ENCODE peak calls at places on chromosomes 3 and 15, in four cellular contexts. G is transverse colon, P is HepG2, M is A549. D is an unnamed sample.

GRCh38 chr15:23564798-23565394 is 578 bp upstream of the MKRN3 start:
- DNase-seq in G (no peak), P (no peak), M (no peak), D (no peak)

GRCh38 chr15:65580287-65580686 is 30.6 kb downstream of the INTS14 start:
- DNase-seq in G (no peak), P (peak), M (peak), D (no peak)

GRCh38 chr3:100411091-100411982 is 10.0 kb downstream of the LNP1 start:
- DNase-seq in G (no peak), P (peak), M (no peak), D (no peak)

GRCh38 chr3:172844428-172844827 is 93.9 kb downstream of the ECT2 start:
- DNase-seq in G (no peak), P (peak), M (no peak), D (no peak)

GRCh38 chr3:43071313-43071893 is 34.5 kb downstream of the POMGNT2 start:
- DNase-seq in G (no peak), P (peak), M (no peak), D (no peak)

GRCh38 chr3:125644036-125645025 is 49.0 kb upstream of the OSBPL11 start:
- DNase-seq in G (peak), P (peak), M (no peak), D (peak)

GRCh38 chr3:131228522-131228921 is 153.1 kb upstream of the NUDT16 start:
- DNase-seq in G (no peak), P (no peak), M (no peak), D (no peak)

GRCh38 chr3:44880284-44880683 is 5.9 kb downstream of the TGM4 start:
- DNase-seq in G (no peak), P (no peak), M (no peak), D (no peak)

GRCh38 chr3:121477589-121477988 is 68.2 kb downstream of the POLQ start:
- DNase-seq in G (no peak), P (no peak), M (no peak), D (no peak)

GRCh38 chr3:98855811-98856400 is 45.6 kb downstream of the DCBLD2 start:
- DNase-seq in G (no peak), P (no peak), M (no peak), D (no peak)

GRCh38 chr3:52324676-52325075 is 8.6 kb downstream of the DNAH1 start:
- DNase-seq in G (no peak), P (no peak), M (no peak), D (no peak)

GRCh38 chr15:61715082-61715481 is 345.2 kb downstream of the VPS13C start:
- DNase-seq in G (no peak), P (no peak), M (no peak), D (no peak)

GRCh38 chr3:190323241-190323617 is 983 bp upstream of the CLDN1 start:
- DNase-seq in G (no peak), P (no peak), M (no peak), D (no peak)

GRCh38 chr3:46215810-46216414 is 7.8 kb upstream of the CCR1 start:
- DNase-seq in G (no peak), P (peak), M (no peak), D (no peak)

GRCh38 chr3:40437893-40438292 is 19.2 kb upstream of the RPL14 start:
- DNase-seq in G (no peak), P (no peak), M (no peak), D (no peak)

DNA sequence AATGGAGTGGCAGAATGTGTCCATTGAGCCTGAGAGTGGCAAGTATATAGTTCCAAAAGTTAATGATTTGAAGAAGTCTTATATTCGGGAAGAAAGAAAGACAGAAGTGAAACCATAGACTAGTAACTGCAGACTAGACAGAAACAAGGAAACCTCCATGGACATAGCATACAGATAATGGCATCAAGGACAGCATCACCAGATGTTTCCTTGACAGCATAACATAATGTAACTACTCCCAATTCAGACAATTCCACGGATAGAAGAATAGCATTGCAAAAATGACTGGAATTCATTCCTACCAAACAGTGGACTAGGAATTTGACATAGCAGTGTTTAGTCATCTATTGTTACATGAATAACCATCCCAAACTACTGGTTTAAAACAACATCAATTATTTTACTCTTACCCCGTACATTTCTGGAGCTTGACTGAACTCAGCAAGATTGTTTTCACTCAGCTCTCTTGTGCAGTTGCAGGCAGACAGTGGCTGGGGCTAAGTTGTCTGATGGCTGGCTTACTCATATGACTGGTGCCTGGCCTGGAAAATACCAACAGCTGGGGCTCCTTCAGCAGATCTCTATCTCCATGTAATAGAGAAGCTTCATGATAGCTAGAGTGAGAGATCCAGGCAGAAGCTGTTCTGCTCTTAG is 109.7 kb upstream of the GADL1 start:
- DNase-seq in G (no peak), P (no peak), M (no peak), D (no peak)
- TF ChIP-seq EP300 in G (no peak), P (no peak), M (no peak), D (no peak)

GRCh38 chr15:82805994-82806406 is at the start of gene FSD2:
- DNase-seq in G (peak), P (no peak), M (no peak), D (peak)
- TF ChIP-seq EP300 in G (no peak), P (no peak), M (no peak), D (no peak)

GRCh38 chr3:59546522-59546921 is 496.7 kb upstream of the CFAP20DC start:
- DNase-seq in G (no peak), P (no peak), M (no peak), D (no peak)
- TF ChIP-seq EP300 in G (no peak), P (no peak), M (no peak), D (no peak)

DNA sequence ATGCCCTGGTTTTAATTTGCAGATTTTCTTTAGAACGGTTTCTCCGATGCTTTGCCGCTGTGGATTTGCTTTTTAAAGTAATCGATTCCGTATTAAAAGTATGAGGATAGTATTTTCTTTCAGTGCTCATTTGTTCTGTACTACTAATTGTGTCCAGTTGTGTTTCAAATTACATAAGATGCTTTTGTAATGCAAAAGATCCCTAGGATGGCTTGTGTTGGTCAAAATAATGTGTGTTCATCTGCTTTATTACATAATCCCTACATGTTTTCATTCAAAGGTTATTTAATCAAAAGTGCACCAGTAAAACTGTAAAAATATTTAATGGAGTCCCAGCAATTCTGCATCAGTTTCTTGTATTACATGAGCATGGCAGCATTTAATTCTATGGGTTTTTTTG is 353.0 kb downstream of the LRTM1 start:
- DNase-seq in G (no peak), P (no peak), M (no peak), D (no peak)
- TF ChIP-seq EP300 in G (no peak), P (no peak), M (no peak), D (no peak)

D was measured in upper lobe of left lung.